ENCODE peak calls at places on chromosomes 5 and 9, in four cellular contexts. J is SK-MEL-5; R is NCI-H2081; U is CD4-positive, CD25-positive, alpha-beta regulatory T cell. F is an unnamed sample.

GRCh38 chr9:99038396-99038795 is 66.5 kb upstream of the TGFBR1 start:
- DNase-seq in R (no peak), J (no peak), U (no peak), F (no peak)

GRCh38 chr5:6943197-6943596 is 230.0 kb downstream of the TENT4A start:
- DNase-seq in R (no peak), J (no peak), U (no peak), F (no peak)

GRCh38 chr9:69976165-69976564 is 67.5 kb upstream of the MAMDC2 start:
- DNase-seq in R (no peak), J (no peak), U (no peak), F (no peak)

GRCh38 chr9:135945969-135946368 is 15.2 kb downstream of the UBAC1 start:
- DNase-seq in J (no peak), R (no peak), U (no peak), F (no peak)

GRCh38 chr9:82934949-82935348 is 128.0 kb downstream of the RASEF start:
- DNase-seq in J (no peak), U (no peak), R (no peak), F (no peak)

GRCh38 chr9:76634356-76635054 is 129.7 kb upstream of the PCA3 start:
- DNase-seq in U (no peak), R (no peak), J (peak), F (no peak)

GRCh38 chr5:140358738-140359310 is 1.2 kb upstream of the SLC4A9 start:
- DNase-seq in R (no peak), J (peak), U (no peak), F (no peak)

GRCh38 chr5:149217802-149218153 is 53.9 kb upstream of the AFAP1L1 start:
- DNase-seq in J (no peak), R (no peak), U (no peak), F (no peak)

GRCh38 chr9:8718121-8718725 is 918.6 kb upstream of the DMAC1 start:
- DNase-seq in U (no peak), J (no peak), R (no peak), F (no peak)